ENCODE peak calls at places on chromosomes 1 and 21, in seven cellular contexts. U is neural progenitor cell, Y is left ventricle myocardium inferior, L is right lobe of liver, G is pancreas, R is AG04450, O is fibroblast of the aortic adventitia. S is an unnamed sample.

GRCh38 chr1:172976222-172977041 is 74.3 kb downstream of the TNFSF18 start:
- DNase-seq in O (peak; percentile 96), U (no peak), G (peak; percentile 78), Y (no peak), R (no peak), L (peak; percentile 49), S (peak; percentile 88)

GRCh38 chr1:225915538-225915991 is 8.5 kb downstream of the PYCR2 start:
- DNase-seq in G (no peak), U (no peak), R (no peak), Y (no peak), L (no peak), O (no peak), S (no peak)

GRCh38 chr1:218711884-218712674 is 366.9 kb downstream of the TGFB2 start:
- DNase-seq in L (no peak), U (no peak), R (no peak), O (peak; percentile 83), G (no peak), Y (no peak), S (peak; percentile 34)

GRCh38 chr21:15850645-15851044 is 120.9 kb downstream of the USP25 start:
- DNase-seq in L (no peak), R (no peak), O (peak; percentile 69), Y (no peak), G (no peak), U (no peak), S (peak; percentile 63)

GRCh38 chr1:192682335-192682734 is 46.4 kb downstream of the RGS13 start:
- DNase-seq in Y (no peak), R (no peak), L (no peak), U (no peak), G (no peak), O (no peak), S (no peak)

GRCh38 chr1:66999640-67000400 is 54.1 kb downstream of the SLC35D1 start:
- DNase-seq in O (no peak), R (no peak), U (no peak), Y (no peak), G (no peak), L (no peak), S (peak; percentile 17)

GRCh38 chr1:183087001-183087400 is 63.8 kb downstream of the LAMC1 start:
- DNase-seq in G (no peak), Y (no peak), O (no peak), L (no peak), U (no peak), R (no peak), S (no peak)

GRCh38 chr1:201633811-201634210 is 94.9 kb downstream of the NAV1 start:
- DNase-seq in Y (no peak), O (no peak), L (no peak), G (no peak), U (peak; percentile 35), R (no peak), S (peak; percentile 47)

GRCh38 chr1:5847013-5847654 is 145.1 kb downstream of the NPHP4 start:
- DNase-seq in L (no peak), Y (no peak), G (no peak), O (peak; percentile 8), R (no peak), U (peak; percentile 90), S (peak; percentile 51)

GRCh38 chr1:10522324-10522860 is 47.6 kb downstream of the PEX14 start:
- DNase-seq in L (no peak), U (no peak), R (no peak), G (no peak), O (peak; percentile 20), Y (no peak), S (no peak)

GRCh38 chr1:75588779-75589475 is 22.0 kb downstream of the SLC44A5 start:
- DNase-seq in R (no peak), L (no peak), G (no peak), Y (no peak), O (no peak), U (no peak), S (no peak)

GRCh38 chr1:241356519-241357365 is at the start of gene RGS7:
- DNase-seq in R (peak; percentile 10), Y (peak; percentile 14), O (peak; percentile 34), U (peak; percentile 86), G (peak; percentile 26), L (peak; percentile 48), S (peak; percentile 41)

GRCh38 chr1:28604411-28604810 is 12.3 kb downstream of the RAB42 start:
- DNase-seq in Y (no peak), O (no peak), G (no peak), L (no peak), R (no peak), U (no peak), S (no peak)

DNA sequence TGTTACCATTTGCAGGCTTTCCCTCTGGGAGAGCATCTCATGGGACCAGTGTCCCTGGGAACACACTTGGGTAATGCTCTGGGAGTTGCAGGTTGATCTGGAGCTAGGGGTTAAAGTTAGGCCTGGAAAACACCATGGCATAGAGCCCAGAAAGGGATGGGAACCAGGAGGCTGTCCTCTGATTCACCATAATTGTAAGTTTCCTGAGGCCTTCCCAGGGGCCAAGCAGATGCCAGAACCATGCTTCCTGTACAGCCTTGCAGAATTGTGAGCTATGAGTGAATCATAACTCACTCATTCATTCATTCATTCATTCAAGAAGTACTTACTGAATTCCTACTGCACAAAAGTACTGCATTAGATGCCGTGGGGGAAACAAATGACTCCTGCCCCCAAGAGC is 50.0 kb downstream of the LACTBL1 start:
- DNase-seq in Y (no peak), O (peak; percentile 27), U (no peak), L (peak; percentile 5), R (no peak), G (no peak), S (no peak)
- H3K4me3 ChIP-seq in Y (no peak overlapping the region), O (no peak overlapping the region), U (no peak overlapping the region), L (no peak overlapping the region), R (no peak overlapping the region), G (no peak overlapping the region), S (no peak overlapping the region)

GRCh38 chr1:33182452-33182851 is 609 bp upstream of the TRIM62 start:
- DNase-seq in O (peak; percentile 81), U (peak; percentile 45), L (no peak), G (peak; percentile 17), R (peak; percentile 32), Y (no peak), S (peak; percentile 85)
- TF ChIP-seq CTCF in O (no peak), U (no peak), L (no peak), G (no peak), R (no peak), Y (no peak), S (no peak)

GRCh38 chr1:111085666-111086065 is 54.2 kb downstream of the DRAM2 start:
- DNase-seq in G (no peak), L (no peak), Y (no peak), O (no peak), R (no peak), U (no peak), S (no peak)

GRCh38 chr1:111084999-111085398 is 54.9 kb downstream of the DRAM2 start:
- DNase-seq in G (no peak), Y (no peak), O (no peak), U (no peak), L (no peak), R (no peak), S (no peak)

DNA sequence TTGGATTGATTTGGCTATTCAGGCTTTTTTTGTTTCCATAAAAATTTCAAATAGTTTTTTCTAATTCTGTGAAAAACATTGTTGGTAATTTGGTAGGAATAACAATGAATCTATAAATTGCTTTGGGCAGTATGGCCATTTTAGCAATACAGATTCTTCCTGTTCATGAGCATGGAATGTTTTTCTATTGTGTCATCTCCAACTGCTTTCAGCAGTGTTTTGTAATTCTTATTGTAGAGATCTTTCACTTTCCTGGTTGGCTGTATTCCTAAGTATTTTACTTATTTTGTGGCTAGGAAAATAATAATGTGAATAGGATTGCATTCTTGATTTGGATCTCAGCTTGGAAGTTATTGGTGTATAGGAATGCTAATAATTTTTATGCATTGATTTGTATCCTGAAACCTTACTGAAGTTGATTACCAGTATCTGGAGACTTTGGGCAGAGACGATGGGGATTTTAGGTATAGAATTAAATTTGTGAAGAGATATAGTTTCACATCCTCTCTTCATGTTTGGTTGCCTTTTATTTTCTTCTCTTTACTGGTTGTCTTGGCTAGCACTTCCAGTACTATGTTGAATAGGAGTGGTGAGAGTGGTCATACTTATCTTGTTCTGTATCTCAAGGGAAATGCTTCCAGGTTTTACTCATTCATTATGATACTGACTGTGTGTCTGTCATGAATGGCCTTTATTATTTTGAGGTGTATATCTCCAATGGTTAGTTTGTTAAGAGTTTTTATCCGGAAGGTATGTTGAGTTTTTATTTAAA is 57.3 kb downstream of the DRAM2 start:
- DNase-seq in O (peak; percentile 84), L (no peak), G (no peak), R (peak; percentile 16), U (no peak), Y (no peak), S (peak; percentile 69)
- H3K4me3 ChIP-seq in O (no peak overlapping the region), L (no peak overlapping the region), G (no peak overlapping the region), R (no peak overlapping the region), U (no peak overlapping the region), Y (no peak overlapping the region), S (no peak overlapping the region)

GRCh38 chr1:8238141-8239038 is 79.5 kb upstream of the SLC45A1 start:
- DNase-seq in O (peak; percentile 83), G (no peak), Y (no peak), L (no peak), U (no peak), R (peak; percentile 78), S (peak; percentile 94)

GRCh38 chr1:8239306-8240023 is 78.4 kb upstream of the SLC45A1 start:
- DNase-seq in G (no peak), O (no peak), U (peak; percentile 82), Y (no peak), L (peak; percentile 74), R (no peak), S (peak; percentile 34)

GRCh38 chr1:8241417-8242014 is 76.4 kb upstream of the SLC45A1 start:
- DNase-seq in R (no peak), L (no peak), U (no peak), G (no peak), O (no peak), Y (no peak), S (no peak)

GRCh38 chr1:8242498-8242897 is 75.4 kb upstream of the SLC45A1 start:
- DNase-seq in L (no peak), U (no peak), G (no peak), O (no peak), R (no peak), Y (no peak), S (no peak)

DNA sequence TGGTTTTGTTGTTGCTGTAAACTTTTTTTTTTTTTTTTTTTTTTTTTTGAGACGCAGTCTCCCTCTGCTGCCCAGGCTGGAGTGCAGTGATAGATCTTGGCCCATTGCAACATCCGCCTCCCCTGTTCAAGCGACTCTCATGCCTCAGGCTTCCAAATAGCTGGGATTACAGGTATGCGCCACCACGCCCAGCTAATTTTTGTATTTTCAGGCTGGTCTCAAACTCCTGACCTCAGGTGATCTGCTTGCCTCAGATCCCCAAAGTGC is 78.9 kb upstream of the SLC45A1 start:
- DNase-seq in G (peak; percentile 37), U (no peak), O (peak; percentile 71), Y (peak; percentile 20), R (no peak), L (peak; percentile 70), S (peak; percentile 79)
- TF ChIP-seq CTCF in G (no peak), U (no peak), O (peak; percentile 52), Y (peak; percentile 48), R (peak; percentile 34), L (peak; percentile 39), S (peak; percentile 63)

DNA sequence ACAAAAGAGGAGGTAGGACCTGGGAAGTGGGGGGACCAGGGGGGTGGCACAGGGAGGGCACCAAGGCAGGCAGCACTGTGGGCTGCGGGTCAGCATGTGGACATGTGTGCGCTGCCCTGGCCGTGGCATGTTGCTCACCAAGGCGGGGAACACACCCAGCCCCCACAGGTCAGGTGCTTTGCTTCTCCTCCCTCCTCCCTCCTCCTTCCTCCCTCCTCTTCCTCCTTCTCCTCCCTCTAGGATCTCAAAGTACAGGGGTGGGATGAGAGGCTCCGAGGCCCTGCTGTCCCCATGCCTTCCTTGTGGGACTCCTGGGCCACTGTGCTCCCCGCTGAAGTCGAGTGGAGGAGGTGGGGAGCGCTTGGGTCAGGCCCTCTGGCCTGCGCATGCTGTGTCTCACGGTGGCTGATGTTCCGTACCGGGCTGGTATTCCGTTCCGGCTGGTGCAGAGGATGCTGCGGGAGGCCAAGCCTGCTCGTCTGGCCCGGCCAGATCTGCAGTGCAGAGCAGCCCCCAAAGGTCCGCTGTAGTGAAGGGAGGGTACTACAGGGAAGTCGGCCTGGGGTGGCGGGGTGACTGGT is 26.6 kb downstream of the SPSB1 start:
- DNase-seq in L (no peak), O (no peak), Y (no peak), G (no peak), U (no peak), R (no peak), S (no peak)
- H3K4me3 ChIP-seq in L (no peak overlapping the region), O (no peak overlapping the region), Y (no peak overlapping the region), G (no peak overlapping the region), U (no peak overlapping the region), R (no peak overlapping the region), S (no peak overlapping the region)

S was measured in choroid plexus epithelial cell.